ENCODE peak calls at places on chromosome 11, in nine cellular contexts. L, B, O, Z, A, N, J, W and F are unnamed samples.
A peak's percentile ranks its signal among the peaks of the same experiment; 100 is the strongest.

GRCh38 chr11:71067753-71068152 is 184.6 kb downstream of the SHANK2 start:
- DNase-seq in L (no peak), B (no peak), O (no peak), Z (no peak), A (no peak), N (no peak), J (no peak), W (no peak), F (no peak)

GRCh38 chr11:4480577-4481539 is 1.6 kb upstream of the OR52K1 start:
- DNase-seq in L (peak; percentile 4), B (no peak), O (no peak), Z (no peak), A (no peak), N (no peak), J (no peak), W (no peak), F (no peak)

GRCh38 chr11:9797300-9797699 is 133.4 kb downstream of the SWAP70 start:
- DNase-seq in L (no peak), B (no peak), O (no peak), Z (no peak), A (no peak), N (no peak), J (no peak), W (no peak), F (no peak)

GRCh38 chr11:109285465-109285864 is 136.5 kb upstream of the C11orf87 start:
- DNase-seq in L (no peak), B (no peak), O (no peak), Z (no peak), A (no peak), N (no peak), J (no peak), W (no peak), F (no peak)

GRCh38 chr11:106950067-106950491 is 68.2 kb downstream of the GUCY1A2 start:
- DNase-seq in L (no peak), B (no peak), O (peak; percentile 38), Z (no peak), A (peak; percentile 48), N (no peak), J (no peak), W (no peak), F (no peak)

GRCh38 chr11:75553182-75553581 is 8.9 kb upstream of the SERPINH1 start:
- DNase-seq in L (no peak), B (no peak), O (no peak), Z (no peak), A (no peak), N (no peak), J (no peak), W (no peak), F (no peak)

GRCh38 chr11:125448136-125448535 is 47.9 kb downstream of the FEZ1 start:
- DNase-seq in L (peak; percentile 40), B (no peak), O (no peak), Z (no peak), A (no peak), N (no peak), J (no peak), W (no peak), F (no peak)

GRCh38 chr11:94681852-94682251 is 86.3 kb upstream of the AMOTL1 start:
- DNase-seq in L (no peak), B (no peak), O (no peak), Z (no peak), A (no peak), N (no peak), J (no peak), W (no peak), F (no peak)

GRCh38 chr11:63837719-63838118 is 1.2 kb upstream of the MARK2 start:
- DNase-seq in L (no peak), B (no peak), O (no peak), Z (no peak), A (no peak), N (no peak), J (no peak), W (no peak), F (no peak)

GRCh38 chr11:12086271-12087074 is 23.9 kb upstream of the MICAL2 start:
- DNase-seq in L (peak; percentile 68), B (no peak), O (no peak), Z (no peak), A (no peak), N (no peak), J (no peak), W (no peak), F (no peak)

GRCh38 chr11:69205929-69206612 is 50.3 kb downstream of the SMIM38 start:
- DNase-seq in L (no peak), B (no peak), O (no peak), Z (no peak), A (no peak), N (no peak), J (no peak), W (no peak), F (no peak)

GRCh38 chr11:7020183-7020917 is at the start of the genes NLRP14 and ZNF214:
- DNase-seq in L (peak; percentile 76), B (no peak), O (peak; percentile 91), Z (no peak), A (peak; percentile 96), N (peak; percentile 86), J (peak; percentile 97), W (peak; percentile 8), F (peak; percentile 88)

GRCh38 chr11:94563176-94563847 is 3.9 kb upstream of the PIWIL4 start:
- DNase-seq in L (no peak), B (no peak), O (no peak), Z (no peak), A (no peak), N (no peak), J (peak; percentile 45), W (no peak), F (no peak)

GRCh38 chr11:75773595-75774353 is 5.2 kb downstream of the DGAT2 start:
- DNase-seq in L (no peak), B (peak; percentile 37), O (no peak), Z (no peak), A (no peak), N (no peak), J (no peak), W (peak; percentile 10), F (peak; percentile 93)

GRCh38 chr11:106998126-106998525 is 20.1 kb downstream of the GUCY1A2 start:
- DNase-seq in L (no peak), B (no peak), O (no peak), Z (no peak), A (no peak), N (no peak), J (no peak), W (no peak), F (no peak)

GRCh38 chr11:64863381-64864060 is 14.9 kb downstream of the EHD1 start:
- DNase-seq in L (no peak), B (no peak), O (no peak), Z (no peak), A (no peak), N (no peak), J (no peak), W (no peak), F (no peak)

GRCh38 chr11:47441421-47441820 is 7.5 kb downstream of the RAPSN start:
- DNase-seq in L (no peak), B (no peak), O (no peak), Z (no peak), A (no peak), N (no peak), J (no peak), W (no peak), F (no peak)

GRCh38 chr11:130449996-130450419 is 1.6 kb downstream of the ADAMTS15 start:
- DNase-seq in L (peak; percentile 72), B (no peak), O (no peak), Z (no peak), A (no peak), N (peak; percentile 53), J (peak; percentile 95), W (no peak), F (no peak)

GRCh38 chr11:2151500-2152257 is 9.3 kb downstream of the INS start:
- DNase-seq in L (peak; percentile 53), B (peak; percentile 82), O (peak; percentile 75), Z (peak; percentile 70), A (peak; percentile 88), N (peak; percentile 74), J (peak; percentile 92), W (peak; percentile 86), F (peak; percentile 82)

GRCh38 chr11:108405706-108406105 is 61.6 kb downstream of the C11orf65 start:
- DNase-seq in L (no peak), B (no peak), O (no peak), Z (no peak), A (no peak), N (no peak), J (no peak), W (no peak), F (no peak)

GRCh38 chr11:62501432-62501891 is 45.1 kb downstream of the AHNAK start:
- DNase-seq in L (peak; percentile 54), B (no peak), O (peak; percentile 28), Z (no peak), A (peak; percentile 27), N (no peak), J (peak; percentile 52), W (no peak), F (no peak)

GRCh38 chr11:76773921-76774361 is 9.2 kb upstream of the TSKU start:
- DNase-seq in L (no peak), B (no peak), O (no peak), Z (no peak), A (no peak), N (no peak), J (no peak), W (no peak), F (no peak)

GRCh38 chr11:64858467-64859401 is 14.3 kb upstream of the CDC42BPG start:
- DNase-seq in L (no peak), B (peak; percentile 75), O (no peak), Z (peak; percentile 48), A (no peak), N (no peak), J (no peak), W (peak; percentile 72), F (peak; percentile 72)

GRCh38 chr11:68763181-68763721 is 11.9 kb upstream of the TESMIN start:
- DNase-seq in L (no peak), B (no peak), O (no peak), Z (no peak), A (no peak), N (no peak), J (no peak), W (no peak), F (peak; percentile 52)

GRCh38 chr11:121564948-121565684 is 112.3 kb upstream of the SORL1-AS1 start:
- DNase-seq in L (no peak), B (no peak), O (no peak), Z (no peak), A (no peak), N (no peak), J (no peak), W (no peak), F (no peak)

GRCh38 chr11:96426356-96427103 is 36.7 kb downstream of the JRKL start:
- DNase-seq in L (peak; percentile 32), B (no peak), O (peak; percentile 56), Z (no peak), A (peak; percentile 42), N (no peak), J (peak; percentile 55), W (no peak), F (peak; percentile 44)

GRCh38 chr11:132423266-132423665 is 1052.9 kb downstream of the NTM start:
- DNase-seq in L (no peak), B (no peak), O (no peak), Z (no peak), A (peak; percentile 92), N (no peak), J (no peak), W (no peak), F (no peak)

GRCh38 chr11:62542750-62543567 is 3.6 kb downstream of the AHNAK start:
- DNase-seq in L (no peak), B (peak; percentile 80), O (peak; percentile 40), Z (peak; percentile 65), A (peak; percentile 61), N (peak; percentile 74), J (peak; percentile 81), W (peak; percentile 82), F (peak; percentile 88)

GRCh38 chr11:130861902-130862552 is 54.3 kb downstream of the SNX19 start:
- DNase-seq in L (peak; percentile 95), B (peak; percentile 89), O (peak; percentile 88), Z (peak; percentile 82), A (peak; percentile 91), N (peak; percentile 93), J (peak; percentile 98), W (peak; percentile 89), F (peak; percentile 96)

GRCh38 chr11:117465236-117465997 is 137.8 kb downstream of the CEP164 start:
- DNase-seq in L (no peak), B (no peak), O (no peak), Z (no peak), A (no peak), N (no peak), J (no peak), W (no peak), F (no peak)

GRCh38 chr11:16767957-16768356 is 29.5 kb downstream of the C11orf58 start:
- DNase-seq in L (no peak), B (no peak), O (no peak), Z (no peak), A (no peak), N (no peak), J (no peak), W (no peak), F (no peak)